ENCODE peak calls at places on chromosomes 12 and 14, in nine cellular contexts. F is EH; R is RWPE1; D is stimulated activated CD4-positive, alpha-beta T cell treated with anti-CD3 and anti-CD28 coated beads, Interleukin-15, amount 100 ng/mL, for 1 hour; H is AG08396; O is right lobe of liver; K is putamen; P is HS-5; T is cardiac muscle cell. W is an unnamed sample.

GRCh38 chr14:80493620-80494019 is 282.3 kb upstream of the DIO2 start:
- DNase-seq in K (no peak), O (no peak), T (no peak), D (no peak), F (no peak), P (no peak), H (no peak), R (no peak), W (no peak)

GRCh38 chr12:56188786-56189335 is 422 bp downstream of the SMARCC2 start:
- DNase-seq in T (peak; percentile 71), D (no peak), P (no peak), K (no peak), H (no peak), O (peak; percentile 67), R (no peak), F (no peak), W (peak; percentile 50)

GRCh38 chr14:98901511-98902205 is 370.3 kb downstream of the BCL11B start:
- DNase-seq in T (no peak), R (no peak), D (no peak), H (no peak), F (no peak), K (no peak), P (no peak), O (no peak), W (no peak)

GRCh38 chr12:44019118-44019517 is 183.2 kb downstream of the TMEM117 start:
- DNase-seq in F (no peak), P (no peak), K (no peak), R (no peak), T (no peak), D (no peak), H (no peak), O (no peak), W (no peak)

GRCh38 chr12:27424631-27425230 is 21.8 kb upstream of the SMCO2 start:
- DNase-seq in P (peak; percentile 16), K (peak; percentile 34), T (peak; percentile 50), R (peak; percentile 38), F (peak; percentile 70), D (no peak), O (no peak), H (peak; percentile 53), W (no peak)

GRCh38 chr12:52517005-52517835 is 3.0 kb downstream of the KRT5 start:
- DNase-seq in H (no peak), O (no peak), D (no peak), K (no peak), R (no peak), P (no peak), T (no peak), F (no peak), W (no peak)

GRCh38 chr12:30719060-30719459 is 23.4 kb upstream of the IPO8 start:
- DNase-seq in O (no peak), D (no peak), H (peak; percentile 65), R (no peak), F (peak; percentile 92), T (no peak), P (peak; percentile 64), K (no peak), W (no peak)

GRCh38 chr12:26021534-26021933 is 63.1 kb downstream of the RASSF8 start:
- DNase-seq in T (no peak), H (no peak), O (no peak), D (no peak), F (no peak), R (no peak), K (no peak), P (no peak), W (no peak)

GRCh38 chr14:98114122-98114895 is 1157.7 kb downstream of the BCL11B start:
- DNase-seq in R (peak; percentile 28), F (no peak), H (no peak), D (no peak), O (no peak), P (no peak), T (no peak), K (no peak), W (no peak)

GRCh38 chr12:11958216-11959091 is 112.3 kb upstream of the BCL2L14 start:
- DNase-seq in H (peak; percentile 89), F (peak; percentile 94), P (peak; percentile 91), D (no peak), T (no peak), O (no peak), K (no peak), R (peak; percentile 48), W (no peak)

GRCh38 chr14:38129192-38129591 is 78.5 kb upstream of the SSTR1 start:
- DNase-seq in P (no peak), F (no peak), T (no peak), H (no peak), R (no peak), K (no peak), D (no peak), O (no peak), W (no peak)

GRCh38 chr12:110135012-110135411 is 10.9 kb downstream of the IFT81 start:
- DNase-seq in O (no peak), T (peak; percentile 8), K (peak; percentile 65), P (peak; percentile 20), F (peak; percentile 75), R (no peak), H (peak; percentile 35), D (no peak), W (no peak)

GRCh38 chr12:131211279-131211938 is 257.7 kb downstream of the ADGRD1 start:
- DNase-seq in F (no peak), O (no peak), P (no peak), H (no peak), K (no peak), T (no peak), D (no peak), R (no peak), W (no peak)

GRCh38 chr12:89211456-89211855 is 140.8 kb downstream of the DUSP6 start:
- DNase-seq in P (no peak), T (no peak), R (no peak), F (peak; percentile 37), H (no peak), O (no peak), K (no peak), D (no peak), W (no peak)

GRCh38 chr12:50504798-50505385 is at the start of gene DIP2B:
- DNase-seq in K (peak; percentile 90), H (peak; percentile 93), F (peak; percentile 93), D (peak; percentile 93), P (peak; percentile 43), R (peak; percentile 87), T (peak; percentile 97), O (peak; percentile 96), W (peak; percentile 96)

GRCh38 chr14:53663709-53664108 is 292.9 kb downstream of the BMP4 start:
- DNase-seq in K (no peak), P (no peak), T (peak; percentile 41), F (peak; percentile 48), O (peak; percentile 20), D (no peak), H (peak; percentile 21), R (no peak), W (no peak)

GRCh38 chr12:19288603-19289244 is 150.6 kb upstream of the AEBP2 start:
- DNase-seq in H (peak; percentile 36), K (no peak), T (peak; percentile 45), F (peak; percentile 61), D (no peak), P (peak; percentile 16), O (no peak), R (peak; percentile 38), W (no peak)

GRCh38 chr14:81784084-81784483 is 250.4 kb upstream of the SEL1L start:
- DNase-seq in O (no peak), K (peak; percentile 18), D (no peak), H (no peak), F (no peak), R (no peak), P (no peak), T (no peak), W (no peak)

GRCh38 chr12:106107566-106107965 is 31.2 kb downstream of the NUAK1 start:
- DNase-seq in R (no peak), F (peak; percentile 70), T (no peak), O (no peak), K (no peak), P (no peak), H (no peak), D (no peak), W (no peak)

GRCh38 chr12:62190921-62191746 is 69.1 kb upstream of the USP15 start:
- DNase-seq in P (no peak), D (peak; percentile 5), K (no peak), O (peak; percentile 35), H (peak; percentile 24), R (peak; percentile 7), T (peak; percentile 26), F (no peak), W (peak; percentile 45)

GRCh38 chr12:124381454-124382207 is 86.7 kb downstream of the RFLNA start:
- DNase-seq in R (peak; percentile 75), D (no peak), T (no peak), F (peak; percentile 95), H (peak; percentile 78), P (no peak), O (peak; percentile 92), K (peak; percentile 83), W (peak; percentile 74)

GRCh38 chr12:80120994-80121393 is 21.7 kb downstream of the OTOGL start:
- DNase-seq in P (no peak), F (no peak), T (no peak), H (no peak), D (no peak), O (no peak), R (no peak), K (no peak), W (no peak)

GRCh38 chr12:7241404-7242005 is 52.0 kb downstream of the PEX5 start:
- DNase-seq in H (peak; percentile 10), T (no peak), R (peak; percentile 21), F (peak; percentile 58), K (no peak), O (no peak), P (peak; percentile 81), D (no peak), W (no peak)

GRCh38 chr12:91513354-91513753 is 330.7 kb upstream of the DCN start:
- DNase-seq in F (no peak), P (no peak), K (no peak), H (no peak), T (no peak), R (no peak), O (no peak), D (no peak), W (no peak)

GRCh38 chr14:77908847-77909246 is 108.9 kb downstream of the ADCK1 start:
- DNase-seq in F (no peak), P (no peak), K (no peak), T (no peak), D (no peak), R (no peak), H (no peak), O (no peak), W (no peak)

W was measured in dorsolateral prefrontal cortex.